ENCODE peak calls at places on chromosomes 4 and X, in seven cellular contexts. H, L, U, Z, C, N and V are unnamed samples.

GRCh38 chr4:23194751-23195150 is 502.0 kb downstream of the GBA3 start:
- DNase-seq in H (no peak), C (no peak), Z (no peak), L (no peak), U (no peak), N (no peak), V (no peak)

GRCh38 chrX:29225670-29226069 is 638.4 kb downstream of the IL1RAPL1 start:
- DNase-seq in L (no peak), Z (no peak), N (no peak), H (no peak), C (peak), U (no peak), V (no peak)

GRCh38 chr4:1410491-1411325 is 4.5 kb upstream of the NKX1-1 start:
- DNase-seq in N (peak), U (no peak), L (no peak), C (peak), Z (no peak), H (no peak), V (peak)

GRCh38 chrX:65451663-65452062 is 82.9 kb downstream of the LAS1L start:
- DNase-seq in H (peak), U (no peak), Z (no peak), N (peak), L (no peak), C (peak), V (no peak)

GRCh38 chrX:67781132-67781531 is 237.3 kb downstream of the AR start:
- DNase-seq in L (peak), U (no peak), C (no peak), Z (peak), H (no peak), N (peak), V (no peak)

GRCh38 chrX:88136328-88136727 is 610.7 kb upstream of the CPXCR1 start:
- DNase-seq in C (no peak), Z (no peak), U (no peak), L (no peak), N (no peak), H (no peak), V (no peak)

GRCh38 chr4:109979932-109980717 is 67.4 kb downstream of the EGF start:
- DNase-seq in H (no peak), N (peak), C (no peak), Z (no peak), U (no peak), L (no peak), V (no peak)

GRCh38 chr4:28313729-28314713 is 1453.4 kb downstream of the STIM2 start:
- DNase-seq in U (no peak), C (no peak), Z (no peak), H (no peak), L (no peak), N (no peak), V (no peak)

GRCh38 chr4:2373532-2373931 is 44.9 kb downstream of the ZFYVE28 start:
- DNase-seq in L (no peak), N (no peak), C (no peak), H (no peak), Z (no peak), U (no peak), V (no peak)

GRCh38 chr4:24912252-24913098 is at the start of gene CCDC149:
- DNase-seq in U (no peak), L (peak), Z (peak), H (peak), C (peak), N (peak), V (no peak)

GRCh38 chr4:10893417-10893816 is 208.8 kb upstream of the CLNK start:
- DNase-seq in H (no peak), Z (no peak), U (no peak), N (no peak), L (no peak), C (no peak), V (no peak)

GRCh38 chr4:150960818-150961217 is 54.3 kb downstream of the LRBA start:
- DNase-seq in C (peak), Z (no peak), U (peak), L (no peak), N (peak), H (peak), V (no peak)

GRCh38 chrX:139543920-139544319 is 13.4 kb downstream of the F9 start:
- DNase-seq in Z (no peak), L (no peak), U (no peak), C (no peak), H (no peak), N (no peak), V (no peak)

GRCh38 chrX:136822337-136823095 is 41.8 kb upstream of the ARHGEF6 start:
- DNase-seq in L (peak), N (no peak), H (no peak), C (no peak), U (no peak), Z (no peak), V (no peak)

GRCh38 chr4:2047781-2048581 is 11.1 kb upstream of the NAT8L start:
- DNase-seq in Z (no peak), N (no peak), U (no peak), H (no peak), L (no peak), C (peak), V (no peak)

GRCh38 chr4:6992728-6993655 is 50.2 kb upstream of the TADA2B start:
- DNase-seq in N (peak), L (no peak), Z (no peak), U (no peak), H (no peak), C (no peak), V (no peak)

GRCh38 chrX:150980186-150980585 is 2.9 kb upstream of the HMGB3 start:
- DNase-seq in C (no peak), N (no peak), U (no peak), L (no peak), H (no peak), Z (no peak), V (no peak)

GRCh38 chrX:13937370-13938052 is 92.2 kb downstream of the GEMIN8 start:
- DNase-seq in U (no peak), N (peak), Z (no peak), L (no peak), H (peak), C (peak), V (no peak)

GRCh38 chr4:75990129-75990528 is 616 bp downstream of the SDAD1 start:
- DNase-seq in U (no peak), Z (no peak), H (no peak), N (peak), L (no peak), C (no peak), V (no peak)

GRCh38 chrX:13212191-13212651 is 107.6 kb downstream of the ATXN3L start:
- DNase-seq in Z (no peak), U (no peak), C (no peak), H (no peak), L (peak), N (no peak), V (no peak)

GRCh38 chrX:33725556-33726232 is 406.4 kb downstream of the FAM47A start:
- DNase-seq in C (peak), L (peak), N (no peak), H (no peak), U (no peak), Z (no peak), V (no peak)

GRCh38 chr4:150647008-150647407 is 65.1 kb downstream of the MAB21L2 start:
- DNase-seq in Z (no peak), C (no peak), U (no peak), L (no peak), N (peak), H (no peak), V (no peak)

GRCh38 chr4:43234626-43235025 is 342.1 kb downstream of the GRXCR1 start:
- DNase-seq in H (no peak), L (no peak), Z (no peak), C (peak), N (peak), U (no peak), V (no peak)

GRCh38 chr4:147736458-147736857 is 4.6 kb downstream of the ARHGAP10 start:
- DNase-seq in Z (no peak), C (no peak), U (no peak), L (no peak), H (no peak), N (peak), V (no peak)

GRCh38 chrX:20988118-20988517 is 386.1 kb upstream of the CNKSR2 start:
- DNase-seq in N (peak), C (no peak), L (no peak), U (no peak), Z (no peak), H (no peak), V (no peak)

GRCh38 chrX:49884290-49884862 is 5.1 kb downstream of the USP27X start:
- DNase-seq in Z (peak), U (peak), H (peak), L (peak), N (peak), C (peak), V (peak)

GRCh38 chr4:3762264-3762663 is 3.9 kb upstream of the ADRA2C start:
- DNase-seq in N (no peak), U (no peak), Z (no peak), H (no peak), C (no peak), L (no peak), V (no peak)

GRCh38 chr4:123398151-123398802 is 1.7 kb downstream of the SPRY1 start:
- DNase-seq in C (peak), H (no peak), Z (peak), L (peak), N (peak), U (peak), V (peak)

GRCh38 chr4:25815586-25815985 is 47.2 kb downstream of the SEL1L3 start:
- DNase-seq in C (no peak), U (no peak), H (no peak), Z (no peak), N (no peak), L (no peak), V (no peak)

GRCh38 chr4:5361968-5362367 is 310.7 kb downstream of the STK32B start:
- DNase-seq in L (no peak), H (no peak), C (no peak), Z (no peak), N (peak), U (no peak), V (no peak)

GRCh38 chrX:74325130-74326059 is 21.4 kb downstream of the ZCCHC13 start:
- DNase-seq in L (no peak), H (peak), C (peak), U (no peak), N (no peak), Z (no peak), V (no peak)

GRCh38 chr4:139304920-139305319 is 2.6 kb upstream of the NDUFC1 start:
- DNase-seq in H (no peak), U (no peak), Z (no peak), C (no peak), N (no peak), L (no peak), V (no peak)

GRCh38 chr4:25903905-25904747 is 9.9 kb upstream of the SMIM20 start:
- DNase-seq in Z (no peak), U (no peak), H (no peak), L (no peak), N (peak), C (no peak), V (no peak)

GRCh38 chr4:140875751-140876389 is 119.7 kb upstream of the TBC1D9 start:
- DNase-seq in L (no peak), U (no peak), C (no peak), N (no peak), H (no peak), Z (no peak), V (no peak)

GRCh38 chr4:188015025-188015778 is 19.6 kb downstream of the ZFP42 start:
- DNase-seq in Z (no peak), H (no peak), U (no peak), C (peak), L (no peak), N (no peak), V (no peak)

GRCh38 chr4:8747896-8748575 is 123.6 kb downstream of the HMX1 start:
- DNase-seq in Z (no peak), U (no peak), C (peak), N (no peak), L (no peak), H (no peak), V (no peak)